ENCODE peak calls at places on chromosomes 6 and 20, in seven cellular contexts. N is NCI-H510A, J is GM12891, C is HCT116, F is RWPE1, K is colonic mucosa, R is cardiac muscle cell. E is an unnamed sample.

GRCh38 chr6:108837236-108837971 is 10.8 kb upstream of the ARMC2 start:
- DNase-seq in N (no peak), J (no peak), C (no peak), F (no peak), K (no peak), R (no peak), E (peak; percentile 17)

GRCh38 chr20:23370873-23371272 is 8.9 kb downstream of the GZF1 start:
- DNase-seq in N (no peak), J (no peak), C (no peak), F (no peak), K (no peak), R (no peak), E (no peak)

GRCh38 chr6:130183271-130184222 is 39.2 kb downstream of the SAMD3 start:
- DNase-seq in N (no peak), J (no peak), C (no peak), F (no peak), K (no peak), R (no peak), E (no peak)

GRCh38 chr20:59094576-59094975 is 52.0 kb upstream of the PRELID3B start:
- DNase-seq in N (no peak), J (no peak), C (no peak), F (no peak), K (no peak), R (no peak), E (no peak)

GRCh38 chr6:129686941-129687627 is 22.9 kb downstream of the ARHGAP18 start:
- DNase-seq in N (no peak), J (no peak), C (no peak), F (no peak), K (no peak), R (peak; percentile 75), E (peak; percentile 64)

GRCh38 chr6:33693186-33694158 is 18.0 kb downstream of the UQCC2 start:
- DNase-seq in N (no peak), J (no peak), C (no peak), F (no peak), K (no peak), R (no peak), E (no peak)

GRCh38 chr20:6583134-6583738 is 184.2 kb upstream of the BMP2 start:
- DNase-seq in N (peak; percentile 8), J (peak; percentile 11), C (no peak), F (peak; percentile 57), K (peak; percentile 49), R (peak; percentile 83), E (peak; percentile 25)

GRCh38 chr6:158808918-158809678 is 10.1 kb downstream of the EZR start:
- DNase-seq in N (no peak), J (no peak), C (no peak), F (no peak), K (no peak), R (no peak), E (no peak)

GRCh38 chr20:32743237-32744112 is at the start of gene COMMD7:
- DNase-seq in N (peak; percentile 81), J (peak; percentile 59), C (no peak), F (no peak), K (peak; percentile 62), R (peak; percentile 66), E (no peak)

GRCh38 chr6:37019065-37019450 is 13.6 kb downstream of the FGD2 start:
- DNase-seq in N (no peak), J (no peak), C (no peak), F (peak; percentile 64), K (no peak), R (no peak), E (no peak)

GRCh38 chr6:165842291-165842936 is 179.4 kb upstream of the PDE10A start:
- DNase-seq in N (no peak), J (no peak), C (no peak), F (no peak), K (no peak), R (no peak), E (no peak)

E was measured in astrocyte.